ENCODE peak calls at places on chromosomes 13 and 19, in seven cellular contexts. S is ELF-1; G is foreskin melanocyte; T is left colon; U is uterus; L is activated naive CD8-positive, alpha-beta T cell treated with anti-CD3 and anti-CD28 coated beads for 36 hours; M is CD4-positive, CD25-positive, alpha-beta regulatory T cell. E is an unnamed sample.

GRCh38 chr19:16702123-16702522 is 17.5 kb upstream of the NWD1 start:
- DNase-seq in S (peak; percentile 37), G (peak; percentile 18), T (no peak), U (no peak), L (no peak), M (no peak), E (peak; percentile 61)

GRCh38 chr13:26946675-26947342 is 186.2 kb upstream of the GPR12 start:
- DNase-seq in S (no peak), G (peak; percentile 10), T (no peak), U (no peak), L (no peak), M (peak; percentile 46), E (no peak)

GRCh38 chr19:9981406-9982260 is 28.7 kb downstream of the COL5A3 start:
- DNase-seq in S (no peak), G (no peak), T (no peak), U (no peak), L (no peak), M (no peak), E (no peak)

GRCh38 chr13:53005631-53006030 is 23.0 kb upstream of the OLFM4 start:
- DNase-seq in S (peak; percentile 24), G (no peak), T (no peak), U (no peak), L (no peak), M (no peak), E (no peak)

GRCh38 chr13:36001561-36001960 is 129.6 kb downstream of the DCLK1 start:
- DNase-seq in S (no peak), G (peak; percentile 87), T (no peak), U (no peak), L (no peak), M (no peak), E (no peak)

GRCh38 chr13:29511980-29512379 is 83.5 kb downstream of the SLC7A1 start:
- DNase-seq in S (no peak), G (no peak), T (no peak), U (peak; percentile 82), L (no peak), M (no peak), E (no peak)

GRCh38 chr13:50320297-50320862 is 305.1 kb downstream of the KCNRG start:
- DNase-seq in S (no peak), G (peak; percentile 22), T (no peak), U (no peak), L (no peak), M (no peak), E (no peak)

GRCh38 chr19:571127-571974 is 1.0 kb upstream of the BSG start:
- DNase-seq in S (peak; percentile 85), G (no peak), T (peak; percentile 75), U (no peak), L (peak; percentile 57), M (no peak), E (no peak)

E was measured in right atrium auricular region.